ENCODE peak calls at places on chromosomes 7 and 10, in four cellular contexts. Y is NCI-H1694 treated with DMSO at 0.1 percent for 48 hours; W is activated T-helper 1 cell treated with Interleukin-2 at 50 U/mL for 16 hours; T is activated naive CD8-positive, alpha-beta T cell treated with anti-CD3 and anti-CD28 coated beads for 36 hours. B is an unnamed sample.
A peak's percentile ranks its signal among the peaks of the same experiment; 100 is the strongest.

GRCh38 chr10:15794569-15794968 is 65.7 kb downstream of the MINDY3 start:
- DNase-seq in Y (no peak), W (no peak), T (no peak), B (no peak)

GRCh38 chr7:152312316-152312715 is 123.5 kb downstream of the KMT2C start:
- DNase-seq in Y (peak; percentile 32), W (no peak), T (no peak), B (no peak)

GRCh38 chr7:149776305-149776704 is 2.9 kb upstream of the ZNF467 start:
- DNase-seq in Y (no peak), W (no peak), T (no peak), B (no peak)

GRCh38 chr10:71061472-71061871 is 150.9 kb upstream of the UNC5B start:
- DNase-seq in Y (no peak), W (no peak), T (no peak), B (no peak)

GRCh38 chr7:159065151-159065550 is 79.5 kb downstream of the VIPR2 start:
- DNase-seq in Y (no peak), W (no peak), T (no peak), B (no peak)

GRCh38 chr10:113441220-113441619 is 111.6 kb upstream of the HABP2 start:
- DNase-seq in Y (no peak), W (no peak), T (no peak), B (no peak)

GRCh38 chr7:20744913-20745587 is 41.6 kb downstream of the SP8 start:
- DNase-seq in Y (no peak), W (no peak), T (no peak), B (no peak)

GRCh38 chr7:41316410-41316809 is 386.5 kb downstream of the INHBA start:
- DNase-seq in Y (no peak), W (no peak), T (no peak), B (no peak)

GRCh38 chr10:239109-239508 is 103.9 kb downstream of the ZMYND11 start:
- DNase-seq in Y (peak; percentile 4), W (no peak), T (no peak), B (no peak)

GRCh38 chr10:34996843-34997242 is 93.3 kb downstream of the CUL2 start:
- DNase-seq in Y (no peak), W (no peak), T (no peak), B (no peak)

GRCh38 chr10:31358688-31359330 is 39.8 kb downstream of the ZEB1 start:
- DNase-seq in Y (no peak), W (no peak), T (no peak), B (no peak)

GRCh38 chr10:13684252-13684791 is 97.6 kb downstream of the PRPF18 start:
- DNase-seq in Y (no peak), W (no peak), T (no peak), B (no peak)